ENCODE peak calls at places on chromosomes 4 and X, in five cellular contexts. One of them, this sample, is unnamed.

GRCh38 chr4:6222761-6223292 is 22.5 kb upstream of the JAKMIP1 start:
- DNase-seq in GM12878: no peak
- DNase-seq in K562: no peak
- DNase-seq in WTC11: peak; percentile 74
- DNase-seq in HepG2: no peak
- DNase-seq in this sample: peak; percentile 86

GRCh38 chr4:24885342-24885741 is 27.5 kb downstream of the CCDC149 start:
- DNase-seq in GM12878: no peak
- DNase-seq in K562: no peak
- DNase-seq in WTC11: no peak
- DNase-seq in HepG2: no peak
- DNase-seq in this sample: no peak

GRCh38 chr4:103934178-103934789 is 214.5 kb upstream of the TACR3 start:
- DNase-seq in GM12878: no peak
- DNase-seq in K562: peak; percentile 61
- DNase-seq in WTC11: no peak
- DNase-seq in HepG2: peak; percentile 41
- DNase-seq in this sample: no peak

GRCh38 chr4:18512718-18513117 is 491.2 kb upstream of the LCORL start:
- DNase-seq in GM12878: no peak
- DNase-seq in K562: no peak
- DNase-seq in WTC11: no peak
- DNase-seq in HepG2: no peak
- DNase-seq in this sample: no peak

GRCh38 chr4:115090483-115091075 is 22.8 kb downstream of the NDST4 start:
- DNase-seq in GM12878: no peak
- DNase-seq in K562: peak; percentile 9
- DNase-seq in WTC11: no peak
- DNase-seq in HepG2: peak; percentile 24
- DNase-seq in this sample: no peak

GRCh38 chr4:52664479-52664878 is 5.4 kb upstream of the USP46 start:
- DNase-seq in GM12878: no peak
- DNase-seq in K562: no peak
- DNase-seq in WTC11: no peak
- DNase-seq in HepG2: no peak
- DNase-seq in this sample: no peak

GRCh38 chrX:115018040-115018647 is 728 bp upstream of the IL13RA2 start:
- DNase-seq in GM12878: no peak
- DNase-seq in K562: peak; percentile 44
- DNase-seq in WTC11: peak; percentile 11
- DNase-seq in HepG2: no peak
- DNase-seq in this sample: no peak

GRCh38 chrX:131783555-131784338 is 239.4 kb upstream of the STK26 start:
- DNase-seq in GM12878: peak; percentile 90
- DNase-seq in K562: no peak
- DNase-seq in WTC11: no peak
- DNase-seq in HepG2: no peak
- DNase-seq in this sample: no peak

GRCh38 chrX:124256209-124256608 is 76.3 kb upstream of the TEX13D start:
- DNase-seq in GM12878: no peak
- DNase-seq in K562: no peak
- DNase-seq in WTC11: no peak
- DNase-seq in HepG2: no peak
- DNase-seq in this sample: no peak

GRCh38 chrX:110228453-110228852 is 89.4 kb downstream of the AMMECR1 start:
- DNase-seq in GM12878: no peak
- DNase-seq in K562: peak; percentile 13
- DNase-seq in WTC11: no peak
- DNase-seq in HepG2: no peak
- DNase-seq in this sample: no peak

GRCh38 chr4:3330682-3331081 is 37.9 kb downstream of the RGS12 start:
- DNase-seq in GM12878: no peak
- DNase-seq in K562: no peak
- DNase-seq in WTC11: no peak
- DNase-seq in HepG2: no peak
- DNase-seq in this sample: no peak

GRCh38 chr4:6701371-6701770 is 7.7 kb downstream of the S100P start:
- DNase-seq in GM12878: no peak
- DNase-seq in K562: peak; percentile 62
- DNase-seq in WTC11: peak; percentile 86
- DNase-seq in HepG2: peak; percentile 46
- DNase-seq in this sample: peak; percentile 73

GRCh38 chr4:7146764-7147071 is 45.6 kb upstream of the SORCS2 start:
- DNase-seq in GM12878: no peak
- DNase-seq in K562: no peak
- DNase-seq in WTC11: no peak
- DNase-seq in HepG2: no peak
- DNase-seq in this sample: no peak

GRCh38 chrX:42797646-42798045 is 19.7 kb upstream of the PPP1R2C start:
- DNase-seq in GM12878: no peak
- DNase-seq in K562: no peak
- DNase-seq in WTC11: no peak
- DNase-seq in HepG2: no peak
- DNase-seq in this sample: no peak

GRCh38 chrX:69264134-69264533 is 98.9 kb upstream of the PJA1 start:
- DNase-seq in GM12878: no peak
- DNase-seq in K562: no peak
- DNase-seq in WTC11: peak; percentile 82
- DNase-seq in HepG2: no peak
- DNase-seq in this sample: peak; percentile 88

GRCh38 chrX:77814210-77814609 is 28.2 kb upstream of the ATRX start:
- DNase-seq in GM12878: no peak
- DNase-seq in K562: no peak
- DNase-seq in WTC11: no peak
- DNase-seq in HepG2: no peak
- DNase-seq in this sample: no peak

GRCh38 chr4:151139814-151140213 is 40.4 kb downstream of the RPS3A start:
- DNase-seq in GM12878: no peak
- DNase-seq in K562: no peak
- DNase-seq in WTC11: no peak
- DNase-seq in HepG2: no peak
- DNase-seq in this sample: no peak
- TF ChIP-seq ATF3 in GM12878: no peak
- TF ChIP-seq ATF3 in K562: no peak
- TF ChIP-seq ATF3 in WTC11: no peak
- TF ChIP-seq ATF3 in HepG2: no peak
- TF ChIP-seq ATF3 in this sample: no peak

GRCh38 chr4:82588871-82589270 is 27.1 kb upstream of the TMEM150C start:
- DNase-seq in GM12878: no peak
- DNase-seq in K562: no peak
- DNase-seq in WTC11: no peak
- DNase-seq in HepG2: no peak
- DNase-seq in this sample: no peak

GRCh38 chr4:82589756-82590155 is 28.0 kb upstream of the TMEM150C start:
- DNase-seq in GM12878: no peak
- DNase-seq in K562: no peak
- DNase-seq in WTC11: no peak
- DNase-seq in HepG2: no peak
- DNase-seq in this sample: no peak

GRCh38 chr4:82584921-82585320 is 23.1 kb upstream of the TMEM150C start:
- DNase-seq in GM12878: no peak
- DNase-seq in K562: no peak
- DNase-seq in WTC11: no peak
- DNase-seq in HepG2: no peak
- DNase-seq in this sample: no peak

GRCh38 chr4:82586055-82586454 is 24.3 kb upstream of the TMEM150C start:
- DNase-seq in GM12878: no peak
- DNase-seq in K562: no peak
- DNase-seq in WTC11: no peak
- DNase-seq in HepG2: no peak
- DNase-seq in this sample: no peak

GRCh38 chr4:82587826-82588225 is 26.0 kb upstream of the TMEM150C start:
- DNase-seq in GM12878: no peak
- DNase-seq in K562: no peak
- DNase-seq in WTC11: no peak
- DNase-seq in HepG2: no peak
- DNase-seq in this sample: no peak
- TF ChIP-seq ATF3 in GM12878: no peak
- TF ChIP-seq ATF3 in K562: no peak
- TF ChIP-seq ATF3 in WTC11: no peak
- TF ChIP-seq ATF3 in HepG2: no peak
- TF ChIP-seq ATF3 in this sample: no peak

GRCh38 chr4:100417565-100417964 is 100.3 kb downstream of the EMCN start:
- DNase-seq in GM12878: no peak
- DNase-seq in K562: no peak
- DNase-seq in WTC11: no peak
- DNase-seq in HepG2: no peak
- DNase-seq in this sample: no peak
- TF ChIP-seq ATF3 in GM12878: no peak
- TF ChIP-seq ATF3 in K562: no peak
- TF ChIP-seq ATF3 in WTC11: no peak
- TF ChIP-seq ATF3 in HepG2: no peak
- TF ChIP-seq ATF3 in this sample: no peak

GRCh38 chrX:10450229-10450958 is 170.0 kb downstream of the MID1 start:
- DNase-seq in GM12878: no peak
- DNase-seq in K562: no peak
- DNase-seq in WTC11: no peak
- DNase-seq in HepG2: no peak
- DNase-seq in this sample: no peak
- TF ChIP-seq ATF3 in GM12878: no peak
- TF ChIP-seq ATF3 in K562: no peak
- TF ChIP-seq ATF3 in WTC11: no peak
- TF ChIP-seq ATF3 in HepG2: no peak
- TF ChIP-seq ATF3 in this sample: no peak

GRCh38 chrX:72569786-72570185 is 2.9 kb downstream of the HDAC8 start:
- DNase-seq in GM12878: no peak
- DNase-seq in K562: no peak
- DNase-seq in WTC11: no peak
- DNase-seq in HepG2: no peak
- DNase-seq in this sample: no peak
- TF ChIP-seq ATF3 in GM12878: no peak
- TF ChIP-seq ATF3 in K562: no peak
- TF ChIP-seq ATF3 in WTC11: no peak
- TF ChIP-seq ATF3 in HepG2: no peak
- TF ChIP-seq ATF3 in this sample: no peak

DNA sequence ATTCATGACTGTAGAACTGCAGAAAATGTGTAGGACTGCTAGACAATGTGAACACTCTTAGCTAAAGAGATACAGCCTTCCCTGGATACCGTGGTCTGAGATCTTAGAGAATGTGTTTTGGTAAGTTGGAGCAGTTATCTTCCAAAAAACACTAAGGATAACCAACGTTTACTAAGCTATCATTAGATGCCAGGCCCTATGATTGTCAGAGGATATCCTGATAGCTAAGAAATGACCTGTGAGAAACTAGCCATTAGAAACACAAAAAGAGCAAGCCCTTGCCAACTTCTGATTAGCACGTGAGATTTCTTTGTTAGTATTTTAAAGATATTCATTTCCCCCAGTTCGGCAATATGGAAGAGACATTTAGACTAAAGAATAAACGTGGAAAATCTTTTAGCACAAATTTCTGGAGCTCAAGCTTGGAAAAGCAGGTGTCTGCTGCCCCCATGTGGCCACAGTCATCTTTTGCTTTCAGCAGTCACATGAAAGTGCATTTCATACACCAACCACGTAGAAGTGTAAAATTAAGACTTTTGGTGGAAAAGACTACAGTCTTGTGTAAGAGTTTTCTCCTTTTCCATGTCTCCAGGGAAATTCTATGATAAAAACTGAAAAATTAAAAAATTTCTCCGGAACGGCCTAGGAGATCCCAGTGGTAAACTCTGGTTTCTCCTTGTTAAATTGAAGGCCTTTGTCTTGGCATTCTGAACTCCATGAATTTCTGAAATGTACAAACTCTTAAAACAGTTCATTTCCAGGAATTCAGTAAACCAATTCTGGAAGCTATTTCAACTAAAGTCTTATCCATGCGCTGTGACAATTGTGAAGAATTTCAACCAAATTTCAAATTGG is 136.4 kb downstream of the ZNF674 start:
- DNase-seq in GM12878: peak; percentile 16
- DNase-seq in K562: peak; percentile 65
- DNase-seq in WTC11: peak; percentile 67
- DNase-seq in HepG2: peak; percentile 18
- DNase-seq in this sample: no peak
- TF ChIP-seq ATF3 in GM12878: no peak
- TF ChIP-seq ATF3 in K562: no peak
- TF ChIP-seq ATF3 in WTC11: no peak
- TF ChIP-seq ATF3 in HepG2: no peak
- TF ChIP-seq ATF3 in this sample: no peak

GRCh38 chr4:40316782-40317635 is 18.1 kb upstream of the CHRNA9 start:
- DNase-seq in GM12878: peak; percentile 78
- DNase-seq in K562: peak; percentile 87
- DNase-seq in WTC11: peak; percentile 60
- DNase-seq in HepG2: peak; percentile 47
- DNase-seq in this sample: peak; percentile 43

GRCh38 chr4:40321671-40322131 is 13.4 kb upstream of the CHRNA9 start:
- DNase-seq in GM12878: no peak
- DNase-seq in K562: no peak
- DNase-seq in WTC11: no peak
- DNase-seq in HepG2: no peak
- DNase-seq in this sample: no peak

GRCh38 chr4:40314951-40315350 is 20.2 kb upstream of the CHRNA9 start:
- DNase-seq in GM12878: no peak
- DNase-seq in K562: no peak
- DNase-seq in WTC11: no peak
- DNase-seq in HepG2: no peak
- DNase-seq in this sample: no peak

GRCh38 chr4:40316333-40316781 is 18.8 kb upstream of the CHRNA9 start:
- DNase-seq in GM12878: peak; percentile 74
- DNase-seq in K562: no peak
- DNase-seq in WTC11: no peak
- DNase-seq in HepG2: no peak
- DNase-seq in this sample: no peak

DNA sequence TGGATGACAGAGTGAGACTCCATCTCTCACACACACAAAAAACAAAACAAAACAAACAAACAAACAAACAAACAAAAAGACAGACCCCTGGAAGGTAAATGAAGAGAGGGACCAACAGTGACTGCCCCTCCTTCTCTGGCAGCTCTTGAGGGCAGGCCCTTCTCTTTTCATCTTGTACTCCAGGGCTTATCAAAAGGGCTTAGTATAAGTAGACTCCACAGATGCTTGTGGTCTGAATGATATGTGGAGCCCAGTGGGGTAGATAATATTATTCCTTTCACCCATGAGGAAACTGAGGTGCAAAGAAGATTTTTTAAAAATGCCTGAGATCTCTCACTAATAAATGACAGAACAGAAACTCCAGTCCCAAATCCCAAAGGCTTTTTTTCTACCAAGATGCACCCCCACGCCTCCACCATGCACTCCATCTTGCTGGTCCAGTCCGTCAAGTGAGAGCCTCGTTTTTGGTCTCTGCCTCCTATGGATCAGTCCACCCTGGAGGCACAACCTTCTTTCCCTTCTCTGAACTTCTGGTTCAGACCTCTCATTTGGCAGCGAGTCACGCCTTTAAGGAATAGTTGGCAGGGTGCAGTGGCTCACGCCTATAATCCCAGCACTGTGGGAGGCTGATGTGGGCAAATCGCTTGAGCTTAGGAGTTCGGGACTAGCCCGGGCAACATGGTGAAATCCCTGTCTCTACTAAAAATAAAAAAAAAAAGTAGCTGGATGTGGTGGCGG is 17.0 kb upstream of the CHRNA9 start:
- DNase-seq in GM12878: no peak
- DNase-seq in K562: no peak
- DNase-seq in WTC11: no peak
- DNase-seq in HepG2: no peak
- DNase-seq in this sample: no peak
- TF ChIP-seq ATF3 in GM12878: no peak
- TF ChIP-seq ATF3 in K562: no peak
- TF ChIP-seq ATF3 in WTC11: no peak
- TF ChIP-seq ATF3 in HepG2: no peak
- TF ChIP-seq ATF3 in this sample: no peak

This sample was measured in H1.